ENCODE peak calls at places on chromosomes 12 and 14, in seven cellular contexts. W is psoas muscle; X is HEK293T; T is HCT116; S is T follicular helper cell; J is stimulated activated CD8-positive, alpha-beta memory T cell treated with anti-CD3 and anti-CD28 coated beads, Interleukin-4, amount 100 ng/mL, for 1 hour; K is GM23248. V is an unnamed sample.

GRCh38 chr14:68878908-68879307 is 86.0 kb upstream of the ZFP36L1 start:
- DNase-seq in W (no peak), X (no peak), T (no peak), S (no peak), J (no peak), K (no peak), V (no peak)

GRCh38 chr14:68789798-68790655 is 2.8 kb downstream of the ZFP36L1 start:
- DNase-seq in W (no peak), X (no peak), T (no peak), S (no peak), J (no peak), K (peak; percentile 66), V (no peak)

GRCh38 chr14:22830329-22831010 is 783 bp downstream of the MRPL52 start:
- DNase-seq in W (no peak), X (no peak), T (no peak), S (no peak), J (no peak), K (peak; percentile 4), V (no peak)

GRCh38 chr12:2667716-2668440 is 126.9 kb upstream of the FKBP4 start:
- DNase-seq in W (no peak), X (no peak), T (no peak), S (no peak), J (no peak), K (no peak), V (peak; percentile 68)

GRCh38 chr12:44174053-44174452 is 338.2 kb downstream of the TMEM117 start:
- DNase-seq in W (no peak), X (no peak), T (no peak), S (no peak), J (no peak), K (no peak), V (no peak)

GRCh38 chr12:80419660-80420059 is 24.4 kb upstream of the PTPRQ start:
- DNase-seq in W (no peak), X (no peak), T (no peak), S (no peak), J (no peak), K (peak; percentile 14), V (no peak)

GRCh38 chr14:76613616-76614015 is 147.7 kb upstream of the VASH1 start:
- DNase-seq in W (no peak), X (no peak), T (no peak), S (no peak), J (no peak), K (no peak), V (no peak)

GRCh38 chr14:99273724-99274345 is 1.8 kb upstream of the BCL11B start:
- DNase-seq in W (no peak), X (no peak), T (no peak), S (no peak), J (no peak), K (peak; percentile 15), V (no peak)

GRCh38 chr14:61638595-61639391 is 56.5 kb upstream of the HIF1A start:
- DNase-seq in W (no peak), X (no peak), T (no peak), S (no peak), J (no peak), K (no peak), V (no peak)

GRCh38 chr12:49358548-49359141 is 8.6 kb upstream of the SPATS2 start:
- DNase-seq in W (no peak), X (peak; percentile 75), T (peak; percentile 84), S (peak; percentile 34), J (no peak), K (peak; percentile 62), V (peak; percentile 57)

GRCh38 chr14:67411820-67412421 is at the start of gene PLEK2:
- DNase-seq in W (peak; percentile 42), X (no peak), T (peak; percentile 81), S (peak; percentile 31), J (no peak), K (peak; percentile 63), V (no peak)

GRCh38 chr14:82387699-82388098 is 854.0 kb upstream of the SEL1L start:
- DNase-seq in W (no peak), X (no peak), T (no peak), S (no peak), J (no peak), K (no peak), V (no peak)

GRCh38 chr14:100428727-100429126 is 105.6 kb downstream of the SLC25A47 start:
- DNase-seq in W (no peak), X (no peak), T (no peak), S (no peak), J (no peak), K (peak; percentile 92), V (no peak)

GRCh38 chr12:89129471-89129870 is 222.8 kb downstream of the DUSP6 start:
- DNase-seq in W (no peak), X (no peak), T (no peak), S (no peak), J (no peak), K (no peak), V (no peak)

GRCh38 chr12:48105321-48105866 is 485 bp downstream of the SENP1 start:
- DNase-seq in W (no peak), X (no peak), T (no peak), S (peak; percentile 25), J (peak; percentile 14), K (peak; percentile 62), V (no peak)

GRCh38 chr14:41285193-41285748 is 321.4 kb upstream of the LRFN5 start:
- DNase-seq in W (no peak), X (peak; percentile 15), T (no peak), S (no peak), J (no peak), K (peak; percentile 30), V (no peak)

GRCh38 chr12:76555797-76556196 is 3.8 kb downstream of the OSBPL8 start:
- DNase-seq in W (no peak), X (no peak), T (no peak), S (no peak), J (no peak), K (no peak), V (no peak)

GRCh38 chr12:100229876-100230275 is 29.3 kb downstream of the ACTR6 start:
- DNase-seq in W (no peak), X (no peak), T (no peak), S (no peak), J (no peak), K (peak; percentile 18), V (no peak)

GRCh38 chr14:92121207-92121669 is 268 bp downstream of the NDUFB1 start:
- DNase-seq in W (peak; percentile 44), X (peak; percentile 42), T (no peak), S (no peak), J (no peak), K (peak; percentile 71), V (no peak)

GRCh38 chr12:114777052-114777451 is 93.1 kb upstream of the TBX3 start:
- DNase-seq in W (no peak), X (no peak), T (no peak), S (no peak), J (no peak), K (peak; percentile 60), V (no peak)

GRCh38 chr14:28773917-28774691 is 7.5 kb downstream of the FOXG1 start:
- DNase-seq in W (peak; percentile 56), X (peak; percentile 72), T (no peak), S (no peak), J (no peak), K (peak; percentile 73), V (no peak)

GRCh38 chr12:65016881-65017650 is 104.0 kb downstream of the WIF1 start:
- DNase-seq in W (no peak), X (no peak), T (no peak), S (no peak), J (no peak), K (no peak), V (no peak)

V was measured in osteocyte.